ENCODE peak calls at places on chromosomes 12 and 14, in six cellular contexts. B, A, K, Q, N and L are unnamed samples.

GRCh38 chr12:26845984-26846383 is 13.0 kb upstream of the ITPR2 start:
- DNase-seq in Q (no peak), K (no peak), A (no peak), B (no peak), N (no peak), L (no peak)

GRCh38 chr12:65536876-65537661 is 258.6 kb downstream of the MSRB3 start:
- DNase-seq in B (no peak), K (no peak), Q (peak; percentile 83), A (no peak), N (no peak), L (no peak)

GRCh38 chr14:21498540-21499526 is 12.3 kb downstream of the METTL3 start:
- DNase-seq in Q (no peak), B (no peak), A (peak; percentile 61), K (no peak), N (no peak), L (peak; percentile 32)

GRCh38 chr14:51087024-51087423 is 7.9 kb downstream of the TRIM9 start:
- DNase-seq in B (no peak), A (no peak), N (peak; percentile 12), Q (no peak), K (peak; percentile 32), L (no peak)

GRCh38 chr12:98745578-98746391 is 100.7 kb downstream of the APAF1 start:
- DNase-seq in K (peak; percentile 42), B (no peak), Q (no peak), N (peak; percentile 34), A (peak; percentile 36), L (no peak)

GRCh38 chr14:80278293-80279037 is 67.2 kb upstream of the DIO2 start:
- DNase-seq in Q (no peak), K (no peak), A (no peak), B (no peak), N (no peak), L (no peak)

GRCh38 chr14:98826618-98827017 is 445.4 kb downstream of the BCL11B start:
- DNase-seq in K (no peak), N (no peak), B (no peak), Q (peak; percentile 16), A (no peak), L (no peak)

GRCh38 chr14:73058923-73059311 is 583 bp downstream of the RBM25 start:
- DNase-seq in K (peak; percentile 18), N (no peak), Q (no peak), B (no peak), A (no peak), L (peak; percentile 58)

GRCh38 chr12:2895511-2895910 is 4.8 kb downstream of the TULP3 start:
- DNase-seq in B (no peak), A (no peak), N (no peak), K (no peak), Q (no peak), L (no peak)